ENCODE peak calls at places on chromosomes 5 and 9, in five cellular contexts. G is hepatocyte, E is PC-3, R is GM23248, N is HCT116. O is an unnamed sample.

GRCh38 chr5:78213799-78214198 is 80.7 kb downstream of the AP3B1 start:
- DNase-seq in G (no peak), E (no peak), R (no peak), N (no peak), O (no peak)

GRCh38 chr5:109743770-109744212 is 54.1 kb downstream of the MAN2A1 start:
- DNase-seq in G (peak), E (peak), R (peak), N (no peak), O (no peak)

GRCh38 chr5:38845555-38846378 is at the start of gene OSMR:
- DNase-seq in R (peak), E (peak), G (peak), N (peak), O (no peak)

GRCh38 chr5:84372066-84372700 is 12.5 kb downstream of the EDIL3 start:
- DNase-seq in E (no peak), R (no peak), N (no peak), G (no peak), O (no peak)

GRCh38 chr9:134971196-134971595 is 53.5 kb upstream of the FCN1 start:
- DNase-seq in R (no peak), G (no peak), N (no peak), E (no peak), O (no peak)

GRCh38 chr5:6359534-6359933 is 18.8 kb downstream of the MED10 start:
- DNase-seq in N (no peak), G (no peak), R (no peak), E (no peak), O (no peak)

GRCh38 chr5:114055810-114056476 is 305.9 kb upstream of the KCNN2 start:
- DNase-seq in G (peak), N (no peak), R (no peak), E (no peak), O (no peak)

GRCh38 chr5:97046270-97046982 is 96.0 kb downstream of the LIX1 start:
- DNase-seq in G (no peak), R (peak), N (no peak), E (peak), O (no peak)

GRCh38 chr5:136026636-136027035 is 2.2 kb upstream of the TGFBI start:
- DNase-seq in E (no peak), G (no peak), N (no peak), R (no peak), O (no peak)

GRCh38 chr9:71791875-71792274 is 23.6 kb upstream of the CEMIP2 start:
- DNase-seq in E (no peak), G (peak), N (no peak), R (no peak), O (no peak)

GRCh38 chr5:107388111-107388861 is 282.5 kb downstream of the EFNA5 start:
- DNase-seq in E (peak), G (peak), N (no peak), R (peak), O (no peak)

GRCh38 chr5:115857621-115858349 is 16.1 kb downstream of the AP3S1 start:
- DNase-seq in N (no peak), E (peak), R (peak), G (no peak), O (no peak)

GRCh38 chr5:122967625-122968024 is 68.9 kb downstream of the PPIC start:
- DNase-seq in R (no peak), G (no peak), E (no peak), N (no peak), O (no peak)

GRCh38 chr9:87543251-87543650 is 45.6 kb downstream of the DAPK1 start:
- DNase-seq in R (peak), N (no peak), G (no peak), E (no peak), O (no peak)

GRCh38 chr5:98104454-98105188 is 668.8 kb upstream of the RGMB start:
- DNase-seq in G (no peak), E (no peak), N (no peak), R (no peak), O (no peak)

GRCh38 chr9:22773501-22774220 is 327.0 kb downstream of the DMRTA1 start:
- DNase-seq in E (no peak), R (no peak), G (no peak), N (no peak), O (no peak)

GRCh38 chr9:110126986-110127864 is 80.7 kb downstream of the C9orf152 start:
- DNase-seq in G (peak), E (no peak), R (no peak), N (no peak), O (no peak)

GRCh38 chr5:58993461-58993860 is 410.6 kb downstream of the RAB3C start:
- DNase-seq in E (no peak), N (no peak), R (no peak), G (no peak), O (no peak)

GRCh38 chr9:134883040-134883782 is 2.6 kb downstream of the FCN2 start:
- DNase-seq in R (no peak), N (no peak), G (no peak), E (no peak), O (no peak)

GRCh38 chr9:100697339-100697738 is 119.5 kb downstream of the CAVIN4 start:
- DNase-seq in N (no peak), G (no peak), E (no peak), R (no peak), O (no peak)

GRCh38 chr5:6448622-6449464 is at the start of gene UBE2QL1:
- DNase-seq in G (peak), R (peak), E (peak), N (no peak), O (no peak)

GRCh38 chr9:31304576-31304975 is 1079.9 kb upstream of the ACO1 start:
- DNase-seq in G (peak), N (peak), E (peak), R (peak), O (no peak)

GRCh38 chr9:126057869-126058467 is 268.7 kb upstream of the MVB12B start:
- DNase-seq in N (no peak), G (no peak), R (no peak), E (no peak), O (no peak)

GRCh38 chr5:95673076-95673475 is 9.7 kb downstream of the SPATA9 start:
- DNase-seq in G (peak), E (no peak), N (no peak), R (no peak), O (no peak)

GRCh38 chr5:95007953-95008596 is 276.8 kb downstream of the MCTP1 start:
- DNase-seq in N (no peak), R (no peak), E (no peak), G (no peak), O (no peak)

GRCh38 chr9:134212809-134213507 is 48.6 kb upstream of the RNU6ATAC start:
- DNase-seq in E (no peak), G (no peak), R (no peak), N (no peak), O (no peak)

GRCh38 chr5:145976431-145977155 is 40.2 kb downstream of the SH3RF2 start:
- DNase-seq in E (peak), G (no peak), R (no peak), N (no peak), O (no peak)

GRCh38 chr5:68288756-68289134 is 73.2 kb downstream of the PIK3R1 start:
- DNase-seq in G (peak), E (peak), N (no peak), R (no peak), O (no peak)

GRCh38 chr5:134468921-134469400 is 56.5 kb upstream of the JADE2 start:
- DNase-seq in G (no peak), E (no peak), R (no peak), N (no peak), O (no peak)

GRCh38 chr5:1882337-1883119 is at the start of gene IRX4:
- DNase-seq in N (peak), E (peak), R (peak), G (no peak), O (no peak)

GRCh38 chr9:129664664-129665007 is 811 bp upstream of the PRRX2 start:
- DNase-seq in G (no peak), N (no peak), E (no peak), R (no peak), O (no peak)

GRCh38 chr5:142015781-142016533 is 3.1 kb upstream of the GNPDA1 start:
- DNase-seq in E (peak), G (peak), R (peak), N (no peak), O (peak)

GRCh38 chr5:142020122-142020659 is 7.4 kb upstream of the GNPDA1 start:
- DNase-seq in G (no peak), R (no peak), E (no peak), N (no peak), O (peak)

GRCh38 chr5:142016576-142016975 is 3.7 kb upstream of the GNPDA1 start:
- DNase-seq in G (no peak), E (no peak), N (no peak), R (no peak), O (peak)

GRCh38 chr5:142014911-142015584 is 2.2 kb upstream of the GNPDA1 start:
- DNase-seq in G (peak), E (peak), N (peak), R (peak), O (peak)

DNA sequence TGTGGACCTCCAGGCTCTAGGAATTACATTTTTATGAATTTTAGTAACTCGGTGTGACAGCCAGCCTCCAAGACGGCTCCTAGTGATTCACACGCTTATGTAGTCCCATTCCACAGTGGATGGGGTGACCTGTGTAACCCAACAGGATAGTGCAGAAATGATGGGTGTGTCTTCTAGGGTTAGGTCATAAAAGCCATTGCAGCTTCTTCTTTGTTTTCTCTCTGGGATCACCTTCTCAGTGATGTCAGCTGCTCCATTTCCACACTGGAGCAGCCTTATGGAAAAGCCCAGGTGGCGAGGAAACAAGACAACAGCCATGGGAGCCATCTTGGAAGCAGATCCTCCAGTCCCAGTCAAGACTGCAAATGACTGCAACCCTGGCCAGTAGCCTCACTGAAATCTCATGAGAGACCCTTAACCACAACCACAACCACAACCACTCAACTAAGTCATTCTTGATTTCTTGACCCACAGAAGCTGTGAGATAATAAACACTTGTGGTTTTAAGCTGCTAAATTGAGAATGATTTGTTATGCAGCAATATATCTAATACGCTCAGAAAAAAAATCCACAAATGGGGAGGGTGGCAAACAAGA is 5.1 kb upstream of the GNPDA1 start:
- DNase-seq in N (no peak), G (no peak), R (no peak), E (no peak), O (peak)
- H3K4me2 ChIP-seq in N (no peak), G (no peak), R (no peak), E (no peak), O (no peak)

GRCh38 chr5:103444333-103445038 is 118.1 kb downstream of the NUDT12 start:
- DNase-seq in R (no peak), G (peak), E (peak), N (no peak), O (no peak)
- H3K4me3 ChIP-seq in R (no peak), G (no peak), E (no peak), N (no peak), O (no peak)

GRCh38 chr5:159826351-159827222 is 89.7 kb upstream of the ADRA1B start:
- DNase-seq in G (peak), R (peak), E (peak), N (peak), O (no peak)
- H2AFZ ChIP-seq in G (no peak), R (no peak), E (peak), N (peak), O (no peak)

DNA sequence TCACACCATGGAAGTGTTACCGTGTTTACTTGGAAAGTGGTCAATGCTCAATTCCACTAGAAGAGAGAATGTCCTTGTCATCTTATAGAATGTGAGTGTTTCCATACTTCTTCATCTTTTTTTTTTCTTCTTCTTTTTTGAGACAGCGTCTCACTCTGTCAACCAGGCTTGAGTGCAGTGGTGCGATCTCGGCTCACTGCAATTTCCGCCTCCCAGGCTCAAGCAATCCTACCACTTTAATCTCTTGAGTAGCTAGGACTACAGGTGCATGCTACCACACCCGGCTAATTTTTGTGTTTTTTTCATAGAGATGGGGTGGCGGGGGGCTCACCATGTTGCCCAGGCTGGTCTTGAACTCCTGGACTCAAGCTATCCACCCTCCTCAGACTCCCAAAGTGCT is 137.3 kb upstream of the PCA3 start:
- DNase-seq in R (no peak), E (no peak), G (no peak), N (no peak), O (no peak)
- H3K4me2 ChIP-seq in R (no peak), E (no peak), G (no peak), N (no peak), O (no peak)

DNA sequence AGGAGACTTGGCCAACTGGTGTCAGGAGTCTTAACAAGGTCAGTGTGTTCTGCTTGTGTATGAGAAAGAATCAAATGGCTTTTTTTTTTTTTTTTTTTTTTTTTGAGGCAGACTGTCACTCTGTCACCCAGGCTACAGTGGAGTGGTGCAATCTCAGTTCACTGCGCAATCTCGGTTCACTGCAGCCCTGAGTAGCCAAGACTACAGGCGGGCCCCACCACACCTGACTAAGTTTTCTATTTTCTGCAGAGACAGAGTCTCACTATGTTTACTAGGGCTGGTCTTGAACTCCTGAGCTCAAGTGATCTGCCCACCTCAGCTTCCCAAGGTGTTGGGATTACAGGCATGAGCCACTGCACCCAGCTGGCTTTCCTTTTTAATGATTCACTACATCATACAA is 3.0 kb upstream of the IL7R start:
- DNase-seq in N (no peak), E (no peak), G (no peak), R (no peak), O (no peak)
- H3K4me3 ChIP-seq in N (no peak), E (no peak), G (no peak), R (no peak), O (no peak)

O was measured in Karpas-422.